ENCODE peak calls at places on chromosomes 4 and X, in seven cellular contexts. M, Z, U, R, D, Q and B are unnamed samples.

GRCh38 chr4:22962186-22962786 is 269.5 kb downstream of the GBA3 start:
- DNase-seq in M (no peak), Z (peak), U (peak), R (no peak), D (no peak), Q (peak), B (no peak)

GRCh38 chrX:83469551-83469950 is 38.5 kb upstream of the POU3F4 start:
- DNase-seq in M (no peak), Z (peak), U (no peak), R (peak), D (no peak), Q (peak), B (no peak)

GRCh38 chrX:3520987-3521875 is 174.8 kb upstream of the MXRA5 start:
- DNase-seq in M (peak), Z (no peak), U (peak), R (no peak), D (no peak), Q (no peak), B (no peak)

GRCh38 chr4:39706334-39706733 is 8.4 kb downstream of the UBE2K start:
- DNase-seq in M (peak), Z (peak), U (peak), R (no peak), D (peak), Q (peak), B (no peak)

GRCh38 chr4:1464581-1465171 is 58.4 kb upstream of the NKX1-1 start:
- DNase-seq in M (no peak), Z (no peak), U (no peak), R (no peak), D (no peak), Q (no peak), B (no peak)

GRCh38 chr4:141118381-141118780 is 14.9 kb downstream of the RNF150 start:
- DNase-seq in M (no peak), Z (no peak), U (no peak), R (no peak), D (no peak), Q (no peak), B (no peak)

GRCh38 chr4:31141141-31141811 is 421.1 kb downstream of the PCDH7 start:
- DNase-seq in M (no peak), Z (no peak), U (no peak), R (no peak), D (no peak), Q (no peak), B (no peak)

GRCh38 chr4:39514888-39515401 is 12.3 kb downstream of the UGDH start:
- DNase-seq in M (peak), Z (peak), U (no peak), R (no peak), D (peak), Q (peak), B (peak)

GRCh38 chr4:57369446-57369845 is 259.3 kb upstream of the IGFBP7 start:
- DNase-seq in M (no peak), Z (no peak), U (peak), R (no peak), D (no peak), Q (no peak), B (no peak)

GRCh38 chr4:153916273-153916755 is 127.4 kb upstream of the SFRP2 start:
- DNase-seq in M (no peak), Z (no peak), U (no peak), R (no peak), D (no peak), Q (no peak), B (no peak)

GRCh38 chr4:108725457-108725856 is 37.4 kb downstream of the ETNPPL start:
- DNase-seq in M (no peak), Z (peak), U (no peak), R (no peak), D (no peak), Q (no peak), B (no peak)

GRCh38 chr4:6152879-6153705 is 47.3 kb downstream of the JAKMIP1 start:
- DNase-seq in M (no peak), Z (no peak), U (no peak), R (no peak), D (no peak), Q (no peak), B (no peak)